ENCODE peak calls at places on chromosomes 2 and 18, in ten cellular contexts. H is NCI-H510A treated with DMSO at 0.1 percent for 48 hours; O is right atrium auricular region; I is suprapubic skin; A is T1000; S is naive thymus-derived CD4-positive, alpha-beta T cell; J is upper lobe of right lung; Z is WTC11; G is activated T-cell treated with anti-CD3 and anti-CD28 coated beads, Interleukin-2, amount 50 U/mL, for 24 hours; W is stimulated activated CD4-positive, alpha-beta T cell treated with anti-CD3 and anti-CD28 coated beads, TNF-alpha, amount 100 ng/mL, for 1 hour. C is an unnamed sample.

GRCh38 chr2:618005-618404 is 59.2 kb downstream of the TMEM18 start:
- DNase-seq in H (no peak), W (no peak), J (no peak), S (no peak), O (no peak), A (no peak), I (no peak), Z (no peak), G (no peak), C (no peak)

GRCh38 chr2:229852565-229852964 is 69.2 kb downstream of the TRIP12 start:
- DNase-seq in Z (no peak), O (peak), H (no peak), I (no peak), A (no peak), G (no peak), W (no peak), J (no peak), S (peak), C (no peak)

GRCh38 chr2:99961567-99961913 is 180.8 kb downstream of the AFF3 start:
- DNase-seq in J (no peak), I (no peak), O (no peak), S (no peak), Z (no peak), G (no peak), H (no peak), W (no peak), A (no peak), C (no peak)

GRCh38 chr18:22559414-22560282 is 141.9 kb upstream of the CTAGE1 start:
- DNase-seq in W (no peak), O (peak), J (peak), S (no peak), Z (peak), G (peak), I (peak), H (no peak), A (peak), C (peak)

GRCh38 chr2:42100696-42101585 is 53.1 kb downstream of the PKDCC start:
- DNase-seq in I (no peak), O (no peak), S (peak), Z (peak), H (no peak), A (no peak), G (peak), J (peak), W (no peak), C (peak)

GRCh38 chr2:74502720-74503505 is 3.5 kb upstream of the LBX2 start:
- DNase-seq in O (peak), W (no peak), S (no peak), Z (peak), A (no peak), H (no peak), I (peak), G (peak), J (peak), C (peak)

GRCh38 chr2:159549234-159549633 is 67.1 kb downstream of the BAZ2B start:
- DNase-seq in J (no peak), O (no peak), G (no peak), I (no peak), W (no peak), H (no peak), Z (no peak), S (no peak), A (no peak), C (no peak)

GRCh38 chr2:228853151-228853550 is 417.9 kb downstream of the PID1 start:
- DNase-seq in A (no peak), Z (peak), O (no peak), J (no peak), S (no peak), I (no peak), G (no peak), H (no peak), W (no peak), C (no peak)

GRCh38 chr2:56985609-56986008 is 801.8 kb downstream of the CCDC85A start:
- DNase-seq in G (no peak), I (no peak), J (no peak), O (no peak), A (no peak), S (no peak), Z (no peak), W (no peak), H (no peak), C (no peak)